ENCODE peak calls at places on chromosomes 5 and 9, in eight cellular contexts. H is GM12878; Y is glutamatergic neuron; V is CD8-positive, alpha-beta T cell; P is osteocyte; S is Caco-2; E is GM20000; D is nephron progenitor cell. F is an unnamed sample.

GRCh38 chr5:159189310-159189709 is 20.0 kb downstream of the RNF145 start:
- DNase-seq in H (no peak), Y (no peak), V (no peak), P (no peak), S (no peak), E (no peak), D (no peak), F (no peak)

GRCh38 chr9:133050142-133050541 is 11.6 kb upstream of the CEL start:
- DNase-seq in H (no peak), Y (no peak), V (no peak), P (no peak), S (no peak), E (no peak), D (no peak), F (no peak)

GRCh38 chr9:1285526-1285925 is 235.4 kb downstream of the DMRT2 start:
- DNase-seq in H (no peak), Y (no peak), V (no peak), P (no peak), S (no peak), E (no peak), D (no peak), F (no peak)

GRCh38 chr9:136860933-136861873 is 4.9 kb downstream of the EDF1 start:
- DNase-seq in H (no peak), Y (no peak), V (no peak), P (no peak), S (no peak), E (no peak), D (no peak), F (no peak)

GRCh38 chr5:88683506-88684135 is 199.4 kb downstream of the MEF2C start:
- DNase-seq in H (no peak), Y (peak), V (no peak), P (no peak), S (peak), E (no peak), D (peak), F (no peak)

GRCh38 chr5:132478498-132478855 is 12.1 kb downstream of the IRF1 start:
- DNase-seq in H (no peak), Y (no peak), V (no peak), P (no peak), S (no peak), E (no peak), D (no peak), F (peak)

GRCh38 chr5:60597570-60597969 is 102.4 kb downstream of the DEPDC1B start:
- DNase-seq in H (peak), Y (no peak), V (no peak), P (no peak), S (no peak), E (peak), D (no peak), F (no peak)

GRCh38 chr9:20873240-20873860 is 158.1 kb downstream of the HACD4 start:
- DNase-seq in H (no peak), Y (no peak), V (no peak), P (no peak), S (no peak), E (no peak), D (no peak), F (no peak)

GRCh38 chr9:124190761-124191160 is 67.0 kb upstream of the NEK6 start:
- DNase-seq in H (no peak), Y (no peak), V (no peak), P (peak), S (no peak), E (no peak), D (no peak), F (no peak)

GRCh38 chr9:109072133-109072692 is 47.5 kb downstream of the TMEM245 start:
- DNase-seq in H (no peak), Y (no peak), V (no peak), P (no peak), S (peak), E (no peak), D (no peak), F (no peak)

GRCh38 chr5:89560724-89561123 is 677.7 kb upstream of the MEF2C start:
- DNase-seq in H (no peak), Y (no peak), V (no peak), P (no peak), S (no peak), E (no peak), D (no peak), F (no peak)

GRCh38 chr9:2489838-2490314 is 131.7 kb upstream of the VLDLR start:
- DNase-seq in H (no peak), Y (no peak), V (no peak), P (no peak), S (no peak), E (peak), D (no peak), F (no peak)

GRCh38 chr5:159497221-159497620 is 166.9 kb upstream of the IL12B start:
- DNase-seq in H (no peak), Y (peak), V (no peak), P (no peak), S (no peak), E (no peak), D (no peak), F (no peak)

GRCh38 chr5:142832263-142832662 is 62.1 kb downstream of the ARHGAP26 start:
- DNase-seq in H (no peak), Y (no peak), V (no peak), P (no peak), S (no peak), E (no peak), D (no peak), F (no peak)

GRCh38 chr5:66743344-66743743 is 147.2 kb downstream of the MAST4 start:
- DNase-seq in H (no peak), Y (no peak), V (no peak), P (no peak), S (no peak), E (no peak), D (no peak), F (no peak)

GRCh38 chr5:89276566-89277305 is 393.8 kb upstream of the MEF2C start:
- DNase-seq in H (no peak), Y (no peak), V (no peak), P (no peak), S (no peak), E (no peak), D (no peak), F (no peak)

GRCh38 chr5:159415301-159415937 is 85.1 kb upstream of the IL12B start:
- DNase-seq in H (no peak), Y (no peak), V (no peak), P (no peak), S (no peak), E (no peak), D (no peak), F (no peak)

GRCh38 chr5:170121321-170121720 is 15.6 kb downstream of the FOXI1 start:
- DNase-seq in H (no peak), Y (no peak), V (no peak), P (peak), S (no peak), E (no peak), D (no peak), F (no peak)

GRCh38 chr5:40172721-40173120 is 507.0 kb upstream of the PTGER4 start:
- DNase-seq in H (no peak), Y (no peak), V (no peak), P (no peak), S (no peak), E (no peak), D (no peak), F (no peak)

GRCh38 chr9:37693265-37693664 is 42.5 kb downstream of the FRMPD1 start:
- DNase-seq in H (no peak), Y (no peak), V (no peak), P (no peak), S (no peak), E (no peak), D (no peak), F (no peak)

GRCh38 chr9:134618163-134618822 is 23.3 kb upstream of the COL5A1 start:
- DNase-seq in H (no peak), Y (no peak), V (no peak), P (peak), S (no peak), E (no peak), D (no peak), F (no peak)

GRCh38 chr5:129003232-129003631 is 37.9 kb downstream of the SLC27A6 start:
- DNase-seq in H (no peak), Y (no peak), V (no peak), P (no peak), S (peak), E (no peak), D (no peak), F (no peak)

GRCh38 chr5:28523887-28524637 is 1485.7 kb upstream of the CDH9 start:
- DNase-seq in H (no peak), Y (no peak), V (no peak), P (no peak), S (no peak), E (no peak), D (no peak), F (no peak)

GRCh38 chr9:96187108-96187695 is 114.8 kb downstream of the HSD17B3 start:
- DNase-seq in H (no peak), Y (no peak), V (no peak), P (no peak), S (no peak), E (no peak), D (peak), F (no peak)

GRCh38 chr9:33435821-33436277 is 11.5 kb downstream of the AQP3 start:
- DNase-seq in H (no peak), Y (no peak), V (no peak), P (no peak), S (no peak), E (no peak), D (no peak), F (no peak)

GRCh38 chr9:75889577-75889976 is 896 bp upstream of the PCSK5 start:
- DNase-seq in H (no peak), Y (no peak), V (no peak), P (no peak), S (no peak), E (peak), D (peak), F (no peak)

GRCh38 chr5:92841604-92842155 is 739.3 kb downstream of the NR2F1-AS1 start:
- DNase-seq in H (no peak), Y (no peak), V (no peak), P (no peak), S (no peak), E (no peak), D (no peak), F (no peak)

GRCh38 chr5:103475629-103476240 is 86.9 kb downstream of the NUDT12 start:
- DNase-seq in H (no peak), Y (no peak), V (no peak), P (no peak), S (peak), E (peak), D (peak), F (no peak)

DNA sequence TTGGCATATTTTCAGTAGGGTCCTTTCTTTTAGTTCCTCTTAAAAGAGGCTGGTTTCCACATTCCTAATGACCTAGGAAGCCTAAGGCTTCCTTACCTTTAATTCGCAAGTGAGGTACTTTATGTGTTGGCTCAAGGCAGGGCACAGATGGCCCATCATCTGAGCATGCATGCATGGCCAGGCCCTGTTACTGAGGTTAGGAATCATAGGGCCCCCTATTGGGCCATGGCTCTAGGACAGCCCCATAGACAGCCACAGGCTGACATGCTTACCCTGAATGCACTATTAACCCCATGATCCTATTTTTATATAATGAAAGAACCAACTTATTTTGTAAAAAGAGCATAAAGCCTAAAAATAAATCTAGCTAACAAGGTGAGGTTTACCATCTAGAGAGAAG is 271.3 kb downstream of the ELAVL2 start:
- DNase-seq in H (no peak), Y (no peak), V (no peak), P (no peak), S (no peak), E (no peak), D (no peak), F (no peak)
- TF ChIP-seq CTCF in H (no peak), Y (no peak), V (no peak), P (no peak), S (no peak), E (no peak), D (no peak), F (no peak)

DNA sequence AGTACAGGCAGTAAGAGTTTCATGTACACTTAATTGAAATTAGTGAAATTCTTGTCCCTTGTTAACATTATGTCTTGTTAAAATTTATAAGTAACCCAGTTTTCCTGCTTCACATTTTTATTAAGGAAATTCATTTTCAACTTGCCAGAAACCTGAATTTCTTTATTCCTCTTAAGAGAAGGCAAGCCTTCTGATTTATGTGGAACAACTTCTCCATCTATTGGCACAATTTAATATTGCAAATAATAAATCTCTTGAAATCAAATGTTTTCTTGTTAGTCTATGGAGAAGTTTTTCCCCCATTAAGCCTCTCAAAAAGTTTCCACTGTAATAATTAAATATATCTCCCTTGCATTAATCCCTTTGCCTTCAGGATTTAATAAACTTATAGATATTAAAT is 33.8 kb upstream of the ACO1 start:
- DNase-seq in H (no peak), Y (no peak), V (no peak), P (no peak), S (no peak), E (no peak), D (no peak), F (no peak)
- TF ChIP-seq CTCF in H (no peak), Y (peak), V (peak), P (peak), S (no peak), E (no peak), D (no peak), F (peak)

DNA sequence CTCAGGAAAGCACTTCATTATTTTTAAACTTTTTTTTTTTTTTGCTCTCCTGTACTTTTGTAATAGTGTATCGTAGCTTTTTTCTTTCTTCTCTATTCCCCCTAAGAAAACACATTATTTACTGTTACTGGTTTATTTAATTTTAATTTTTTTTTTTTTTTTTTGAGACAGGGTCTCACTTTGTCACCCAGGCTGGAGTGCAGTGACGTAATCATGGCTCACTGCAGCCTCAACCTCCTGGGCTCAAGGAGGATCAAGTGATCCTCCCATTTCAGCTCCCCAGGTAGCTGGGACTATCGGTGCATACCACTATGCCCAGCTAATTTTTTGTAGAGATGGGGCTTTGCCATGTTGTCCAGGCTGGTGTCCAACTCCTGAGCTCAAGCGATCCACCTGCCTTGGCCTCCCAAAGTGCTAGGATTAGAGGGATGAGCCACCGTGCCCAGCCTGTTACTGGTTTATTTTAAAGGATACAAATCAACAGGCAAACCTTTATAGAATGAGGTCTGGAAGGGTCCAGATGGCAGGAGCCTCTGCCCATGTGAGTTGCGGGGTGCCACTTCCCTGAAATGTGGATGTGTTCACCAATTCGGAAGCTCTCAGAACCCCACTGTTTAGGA is 49.0 kb upstream of the TNFSF15 start:
- DNase-seq in H (no peak), Y (no peak), V (no peak), P (no peak), S (no peak), E (no peak), D (no peak), F (no peak)
- TF ChIP-seq CTCF in H (no peak), Y (no peak), V (no peak), P (no peak), S (no peak), E (no peak), D (no peak), F (no peak)

GRCh38 chr5:94181940-94182339 is 436.5 kb downstream of the KIAA0825 start:
- DNase-seq in H (no peak), Y (no peak), V (no peak), P (no peak), S (peak), E (no peak), D (no peak), F (no peak)
- TF ChIP-seq CTCF in H (peak), Y (no peak), V (no peak), P (no peak), S (peak), E (peak), D (no peak), F (no peak)

GRCh38 chr5:1223278-1223670 is 1.9 kb upstream of the SLC6A18 start:
- DNase-seq in H (no peak), Y (no peak), V (no peak), P (no peak), S (no peak), E (no peak), D (no peak), F (no peak)
- TF ChIP-seq CTCF in H (no peak), Y (no peak), V (no peak), P (no peak), S (no peak), E (no peak), D (no peak), F (no peak)

GRCh38 chr5:1886634-1887399 is 4.1 kb upstream of the IRX4 start:
- DNase-seq in H (no peak), Y (no peak), V (no peak), P (no peak), S (no peak), E (no peak), D (peak), F (peak)
- TF ChIP-seq CTCF in H (no peak), Y (no peak), V (no peak), P (no peak), S (no peak), E (no peak), D (no peak), F (no peak)

DNA sequence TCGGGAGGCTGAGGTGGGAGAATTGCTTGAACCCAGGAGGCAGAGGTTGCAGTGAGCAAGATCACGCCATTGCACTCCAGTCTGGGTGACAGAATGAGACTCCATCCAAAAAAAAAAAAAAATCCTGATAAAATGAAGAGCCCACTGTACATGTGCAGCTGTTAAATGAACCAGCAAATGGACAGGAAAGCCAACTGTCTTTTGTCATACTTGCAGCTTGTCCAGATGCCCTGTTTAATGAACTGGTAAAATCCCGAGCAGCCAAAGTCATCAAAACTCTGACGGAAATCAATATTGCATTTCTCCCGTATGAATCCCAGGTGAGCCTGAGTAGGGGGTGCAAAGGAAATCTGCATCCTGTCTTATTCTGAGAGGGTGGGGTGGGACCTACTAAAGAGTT is 45.9 kb upstream of the CFAP157 start:
- DNase-seq in H (no peak), Y (no peak), V (no peak), P (no peak), S (no peak), E (no peak), D (no peak), F (no peak)
- TF ChIP-seq CTCF in H (no peak), Y (no peak), V (no peak), P (no peak), S (no peak), E (no peak), D (no peak), F (no peak)